ENCODE peak calls at places on chromosomes 5 and 9, in eight cellular contexts. W is left lung; R is SK-N-SH treated with all-trans-retinoic acid at 6 μM for 48 hours; M is CD8-positive, alpha-beta T cell; C is activated CD8-positive, alpha-beta T cell treated with anti-CD3 and anti-CD28 coated beads, Interleukin-2, amount 10 ng/mL, durations not matched to agents 7 days and 5 days; X is activated naive CD8-positive, alpha-beta T cell treated with anti-CD3 and anti-CD28 coated beads, Interleukin-2, amount 50 U/mL, for 24 hours; Z is natural killer cell; A is aorta. F is an unnamed sample.

GRCh38 chr5:157390924-157391297 is 69.1 kb upstream of the NIPAL4 start:
- ATAC-seq in W (no peak), R (no peak), M (no peak), C (no peak), X (no peak), Z (no peak), A (no peak), F (no peak)

GRCh38 chr5:1132570-1132969 is 20.7 kb upstream of the SLC12A7 start:
- ATAC-seq in W (no peak), R (no peak), M (no peak), C (no peak), X (no peak), Z (no peak), A (no peak), F (no peak)

GRCh38 chr5:77663081-77663863 is 24.8 kb upstream of the OTP start:
- ATAC-seq in W (no peak), R (no peak), M (no peak), C (no peak), X (no peak), Z (no peak), A (no peak), F (no peak)

GRCh38 chr5:107936532-107936931 is 265.8 kb upstream of the EFNA5 start:
- ATAC-seq in W (no peak), R (no peak), M (no peak), C (no peak), X (no peak), Z (no peak), A (no peak), F (no peak)

GRCh38 chr5:172835246-172836030 is 1.4 kb downstream of the ERGIC1 start:
- ATAC-seq in W (no peak), R (no peak), M (peak; percentile 36), C (no peak), X (no peak), Z (peak; percentile 46), A (no peak), F (no peak)

GRCh38 chr9:104931256-104931655 is 3.3 kb upstream of the ABCA1 start:
- ATAC-seq in W (no peak), R (no peak), M (no peak), C (no peak), X (no peak), Z (no peak), A (no peak), F (no peak)

GRCh38 chr9:27094640-27095039 is 14.4 kb upstream of the TEK start:
- ATAC-seq in W (peak; percentile 47), R (peak; percentile 85), M (no peak), C (no peak), X (no peak), Z (no peak), A (peak; percentile 36), F (no peak)

GRCh38 chr9:91789941-91790340 is 160.1 kb downstream of the ROR2 start:
- ATAC-seq in W (no peak), R (no peak), M (no peak), C (no peak), X (peak; percentile 79), Z (no peak), A (no peak), F (no peak)

GRCh38 chr9:114386361-114386885 is 1.4 kb downstream of the AKNA start:
- ATAC-seq in W (no peak), R (no peak), M (no peak), C (no peak), X (no peak), Z (no peak), A (no peak), F (no peak)

GRCh38 chr5:10856646-10857332 is 95.8 kb upstream of the DAP start:
- ATAC-seq in W (peak; percentile 69), R (peak; percentile 92), M (no peak), C (no peak), X (no peak), Z (peak; percentile 47), A (no peak), F (no peak)

GRCh38 chr9:76717611-76718010 is 46.6 kb upstream of the PCA3 start:
- ATAC-seq in W (peak; percentile 27), R (no peak), M (no peak), C (no peak), X (no peak), Z (no peak), A (peak; percentile 65), F (no peak)

GRCh38 chr5:68544091-68544655 is 328.6 kb downstream of the PIK3R1 start:
- ATAC-seq in W (no peak), R (no peak), M (no peak), C (no peak), X (no peak), Z (no peak), A (no peak), F (no peak)

GRCh38 chr5:54360925-54361662 is 50.7 kb upstream of the ARL15 start:
- ATAC-seq in W (no peak), R (peak; percentile 8), M (no peak), C (no peak), X (no peak), Z (no peak), A (no peak), F (no peak)

GRCh38 chr9:3173374-3173773 is 329.5 kb upstream of the PUM3 start:
- ATAC-seq in W (no peak), R (no peak), M (no peak), C (no peak), X (no peak), Z (no peak), A (no peak), F (no peak)

GRCh38 chr5:125046838-125047237 is 300.4 kb upstream of the ZNF608 start:
- ATAC-seq in W (no peak), R (no peak), M (no peak), C (no peak), X (no peak), Z (no peak), A (no peak), F (no peak)

GRCh38 chr5:5135957-5136676 is 4.0 kb upstream of the ADAMTS16 start:
- ATAC-seq in W (peak; percentile 59), R (no peak), M (no peak), C (no peak), X (no peak), Z (no peak), A (no peak), F (no peak)

GRCh38 chr9:78261403-78262001 is 25.6 kb downstream of the CEP78 start:
- ATAC-seq in W (peak; percentile 57), R (peak; percentile 57), M (peak; percentile 36), C (no peak), X (no peak), Z (peak; percentile 62), A (no peak), F (no peak)

GRCh38 chr5:32504923-32505596 is 60.5 kb upstream of the ZFR start:
- ATAC-seq in W (peak; percentile 80), R (peak; percentile 92), M (no peak), C (no peak), X (no peak), Z (no peak), A (peak; percentile 81), F (no peak)

GRCh38 chr9:123281659-123282342 is 13.4 kb upstream of the STRBP start:
- ATAC-seq in W (peak; percentile 12), R (no peak), M (no peak), C (no peak), X (no peak), Z (no peak), A (no peak), F (no peak)

F was measured in stimulated activated memory B cell treated with anti-CD40 and anti-IgM and Interleukin-4, amounts not matched to agents 10 μg/mL and 1 μg/mL and 100 μg/mL, for 72 hours.